ENCODE peak calls at places on chromosomes 16 and 17, in five cellular contexts. Y, B, P, T and A are unnamed samples.

GRCh38 chr16:13982446-13982845 is 62.5 kb downstream of the ERCC4 start:
- DNase-seq in Y (peak; percentile 28), B (no peak), T (no peak), P (no peak), A (no peak)

GRCh38 chr17:72972263-72972951 is 120.1 kb downstream of the SLC39A11 start:
- DNase-seq in Y (no peak), B (no peak), T (no peak), P (no peak), A (no peak)

GRCh38 chr16:56944954-56945839 is 13.3 kb downstream of the HERPUD1 start:
- DNase-seq in T (no peak), Y (no peak), B (no peak), P (no peak), A (no peak)

GRCh38 chr17:18038149-18038850 is 668 bp downstream of the ATPAF2 start:
- DNase-seq in P (no peak), T (no peak), B (no peak), Y (no peak), A (no peak)

GRCh38 chr16:3170440-3171180 is 17.4 kb upstream of the OR1F1 start:
- DNase-seq in Y (no peak), P (no peak), B (no peak), T (no peak), A (no peak)

GRCh38 chr16:15771694-15772093 is 85.1 kb downstream of the MYH11 start:
- DNase-seq in P (no peak), Y (no peak), B (no peak), T (no peak), A (no peak)

GRCh38 chr17:18954321-18954720 is 2.4 kb downstream of the SLC5A10 start:
- DNase-seq in Y (no peak), B (no peak), T (no peak), P (no peak), A (no peak)

GRCh38 chr17:3002538-3003301 is 60.7 kb downstream of the OR1D5 start:
- DNase-seq in Y (no peak), P (peak; percentile 55), B (no peak), T (no peak), A (no peak)

GRCh38 chr17:81961087-81961514 is at the start of gene NOTUM:
- DNase-seq in B (peak; percentile 77), T (no peak), Y (peak; percentile 45), P (no peak), A (no peak)

GRCh38 chr17:64120159-64120558 is 9.8 kb downstream of the ERN1 start:
- DNase-seq in T (no peak), B (no peak), P (no peak), Y (no peak), A (no peak)

GRCh38 chr17:82952019-82952418 is 112.2 kb upstream of the ZNF750 start:
- DNase-seq in P (peak; percentile 6), B (no peak), T (no peak), Y (no peak), A (no peak)